ENCODE peak calls at places on chromosome 6, in six cellular contexts. B is left colon; T is NCI-H2227 treated with DMSO at 0.1 percent for 48 hours; Z is LoVo; W is activated gamma-delta T cell treated with anti-CD3 and anti-CD28 coated beads, Interleukin-2, amount 50 U/mL, for 16 hours; C is stimulated activated CD4-positive, alpha-beta T cell treated with anti-CD3 and anti-CD28 coated beads, TNF-alpha, amount 100 ng/mL, for 4 hours. N is an unnamed sample.
A peak's percentile ranks its signal among the peaks of the same experiment; 100 is the strongest.

GRCh38 chr6:73487473-73487872 is 25.9 kb downstream of the MTO1 start:
- DNase-seq in Z (no peak), T (no peak), C (no peak), W (no peak), B (no peak), N (no peak)

GRCh38 chr6:56002336-56002735 is 126.9 kb upstream of the BMP5 start:
- DNase-seq in T (no peak), W (no peak), B (no peak), C (no peak), Z (no peak), N (no peak)

GRCh38 chr6:131946992-131947955 is 3.9 kb downstream of the CCN2 start:
- DNase-seq in Z (no peak), W (no peak), T (no peak), C (no peak), B (no peak), N (no peak)

GRCh38 chr6:28335040-28335563 is 846 bp downstream of the ZSCAN31 start:
- DNase-seq in C (no peak), B (no peak), T (no peak), Z (no peak), W (no peak), N (no peak)

GRCh38 chr6:32785781-32786533 is 22.6 kb upstream of the HLA-DQB2 start:
- DNase-seq in Z (peak; percentile 51), T (peak; percentile 53), W (no peak), C (no peak), B (no peak), N (peak; percentile 61)

GRCh38 chr6:105041880-105042279 is 85.0 kb downstream of the LIN28B start:
- DNase-seq in C (no peak), Z (no peak), T (no peak), W (no peak), B (no peak), N (no peak)

GRCh38 chr6:8172510-8172909 is 70.2 kb upstream of the EEF1E1 start:
- DNase-seq in Z (no peak), C (no peak), B (no peak), W (no peak), T (no peak), N (peak; percentile 27)

GRCh38 chr6:111361648-111362047 is 121.4 kb downstream of the REV3L start:
- DNase-seq in Z (peak; percentile 6), W (no peak), B (no peak), T (no peak), C (no peak), N (peak; percentile 17)

GRCh38 chr6:15247214-15247749 is 1.4 kb downstream of the JARID2 start:
- DNase-seq in B (no peak), T (no peak), Z (no peak), W (no peak), C (no peak), N (no peak)

GRCh38 chr6:1787894-1788293 is 178.2 kb downstream of the FOXC1 start:
- DNase-seq in W (no peak), T (no peak), B (no peak), Z (no peak), C (no peak), N (no peak)

GRCh38 chr6:153523390-153523789 is 392.3 kb upstream of the RGS17 start:
- DNase-seq in C (no peak), Z (no peak), W (no peak), B (no peak), T (no peak), N (no peak)

GRCh38 chr6:47207261-47207660 is 102.4 kb downstream of the TNFRSF21 start:
- DNase-seq in B (no peak), C (no peak), W (no peak), T (no peak), Z (no peak), N (no peak)

GRCh38 chr6:77019081-77019480 is 444.2 kb downstream of the HTR1B start:
- DNase-seq in Z (no peak), C (no peak), B (no peak), W (no peak), T (no peak), N (no peak)

N was measured in SW480.